ENCODE peak calls at places on chromosomes 7 and 10, in four cellular contexts. V, Z, H and P are unnamed samples.

GRCh38 chr7:16914771-16915170 is 33.0 kb upstream of the AGR3 start:
- DNase-seq in Z (no peak), H (peak), V (no peak), P (no peak)

GRCh38 chr7:65896279-65896678 is 23.4 kb downstream of the VKORC1L1 start:
- DNase-seq in H (no peak), Z (no peak), V (no peak), P (no peak)

GRCh38 chr7:8217200-8218068 is 44.5 kb downstream of the ICA1 start:
- DNase-seq in H (peak), Z (peak), V (no peak), P (no peak)

GRCh38 chr7:9453521-9453920 is 1020.1 kb downstream of the NXPH1 start:
- DNase-seq in H (no peak), Z (no peak), V (no peak), P (no peak)

GRCh38 chr10:12995425-12995861 is 6.1 kb downstream of the CCDC3 start:
- DNase-seq in Z (no peak), H (no peak), V (no peak), P (no peak)

GRCh38 chr10:14560274-14560673 is 214.4 kb downstream of the FAM107B start:
- DNase-seq in H (peak), V (no peak), Z (no peak), P (no peak)

GRCh38 chr7:8365499-8366110 is 67.8 kb upstream of the NXPH1 start:
- DNase-seq in V (no peak), Z (peak), H (peak), P (no peak)

GRCh38 chr7:99707096-99707495 is 27.3 kb upstream of the CYP3A5 start:
- DNase-seq in Z (no peak), H (peak), V (no peak), P (no peak)

GRCh38 chr7:80216996-80217842 is 82.6 kb downstream of the GNAI1 start:
- DNase-seq in H (no peak), Z (no peak), V (no peak), P (no peak)

GRCh38 chr7:82443044-82443800 is at the start of gene CACNA2D1:
- DNase-seq in V (no peak), Z (peak), H (no peak), P (no peak)

GRCh38 chr10:59672150-59672875 is 37.3 kb downstream of the SLC16A9 start:
- DNase-seq in Z (no peak), V (no peak), H (no peak), P (no peak)

GRCh38 chr10:5557799-5558771 is 33.3 kb downstream of the CALML3 start:
- DNase-seq in H (no peak), Z (no peak), V (peak), P (no peak)

GRCh38 chr7:135151162-135151932 is 3.5 kb downstream of the TMEM140 start:
- DNase-seq in V (no peak), H (no peak), Z (no peak), P (no peak)

GRCh38 chr7:128194533-128195282 is 46.4 kb upstream of the LEP start:
- DNase-seq in H (no peak), Z (no peak), V (no peak), P (no peak)

GRCh38 chr10:125003146-125003900 is 61.4 kb downstream of the ZRANB1 start:
- DNase-seq in V (peak), Z (no peak), H (no peak), P (peak)

GRCh38 chr10:26573674-26574073 is 123.8 kb upstream of the PDSS1 start:
- DNase-seq in V (no peak), Z (no peak), H (no peak), P (no peak)
- TF ChIP-seq CTCF in V (no peak), Z (no peak), H (no peak), P (no peak)

DNA sequence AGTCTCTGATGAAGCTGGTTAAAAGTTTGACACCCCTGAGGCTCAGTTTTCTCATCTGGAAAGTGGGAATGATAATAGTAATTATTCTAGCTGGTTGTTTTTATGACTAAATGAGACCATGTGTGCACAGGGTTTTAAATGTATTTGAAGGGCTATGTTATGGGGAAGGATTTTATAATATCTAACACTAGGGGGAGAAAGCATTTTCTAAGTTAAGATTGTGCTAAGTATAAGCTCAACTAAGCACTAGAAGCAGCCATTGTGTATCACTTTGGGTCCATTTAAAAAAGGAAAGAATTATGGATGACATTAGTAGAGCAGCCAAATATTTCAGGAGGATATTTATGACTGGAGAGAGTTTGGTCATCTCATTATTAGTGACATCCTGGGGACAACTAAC is 49.5 kb upstream of the CREB5 start:
- DNase-seq in V (no peak), Z (no peak), H (peak), P (no peak)
- TF ChIP-seq CTCF in V (no peak), Z (peak), H (peak), P (no peak)

GRCh38 chr10:116691079-116691398 is 51.3 kb downstream of the HSPA12A start:
- DNase-seq in V (no peak), H (no peak), Z (no peak), P (no peak)

GRCh38 chr10:116689744-116690143 is 52.6 kb downstream of the HSPA12A start:
- DNase-seq in Z (no peak), H (no peak), V (no peak), P (no peak)

GRCh38 chr10:116691544-116692126 is 50.7 kb downstream of the HSPA12A start:
- DNase-seq in Z (no peak), H (no peak), V (no peak), P (no peak)

GRCh38 chr10:116689096-116689495 is 53.3 kb downstream of the HSPA12A start:
- DNase-seq in H (no peak), V (no peak), Z (no peak), P (no peak)

DNA sequence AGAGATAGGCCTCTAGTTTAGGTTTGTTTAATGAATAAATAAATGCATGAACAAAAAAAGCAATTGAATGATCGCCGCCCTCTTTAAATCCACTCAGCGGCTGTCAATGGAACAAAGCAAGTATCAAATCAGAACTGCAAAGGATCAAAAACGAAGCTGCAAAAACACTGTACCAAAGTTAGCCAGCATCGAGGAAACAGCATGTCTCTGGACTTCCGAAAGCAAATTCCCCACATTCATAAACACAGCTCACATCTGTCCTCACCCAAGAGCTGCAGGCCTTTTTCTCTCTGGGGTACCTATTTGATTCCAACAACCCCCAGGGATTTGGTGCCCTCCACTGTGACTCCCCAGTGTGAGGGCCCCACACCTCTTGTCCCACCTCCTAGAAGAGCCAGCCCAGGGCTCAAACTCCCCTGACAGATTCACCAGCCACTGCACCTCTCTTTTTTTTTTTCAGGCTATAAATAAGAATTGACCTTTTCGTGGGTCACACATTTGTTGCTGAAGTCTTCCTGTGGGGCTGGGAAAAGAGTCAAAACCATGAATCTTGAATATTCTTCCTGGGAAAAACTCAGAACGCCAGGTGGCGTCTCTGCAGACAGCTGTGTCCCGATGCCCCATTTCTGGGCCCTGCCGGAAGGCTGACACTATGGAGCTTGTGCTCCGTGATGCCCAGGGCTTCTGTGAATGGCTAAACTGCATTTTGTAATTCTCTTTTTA is 51.8 kb downstream of the HSPA12A start:
- DNase-seq in H (peak), Z (no peak), V (no peak), P (no peak)
- TF ChIP-seq CTCF in H (peak), Z (peak), V (peak), P (no peak)

GRCh38 chr10:7181416-7181815 is 229.4 kb downstream of the SFMBT2 start:
- DNase-seq in H (no peak), V (no peak), Z (no peak), P (no peak)
- TF ChIP-seq CTCF in H (no peak), V (no peak), Z (no peak), P (no peak)

DNA sequence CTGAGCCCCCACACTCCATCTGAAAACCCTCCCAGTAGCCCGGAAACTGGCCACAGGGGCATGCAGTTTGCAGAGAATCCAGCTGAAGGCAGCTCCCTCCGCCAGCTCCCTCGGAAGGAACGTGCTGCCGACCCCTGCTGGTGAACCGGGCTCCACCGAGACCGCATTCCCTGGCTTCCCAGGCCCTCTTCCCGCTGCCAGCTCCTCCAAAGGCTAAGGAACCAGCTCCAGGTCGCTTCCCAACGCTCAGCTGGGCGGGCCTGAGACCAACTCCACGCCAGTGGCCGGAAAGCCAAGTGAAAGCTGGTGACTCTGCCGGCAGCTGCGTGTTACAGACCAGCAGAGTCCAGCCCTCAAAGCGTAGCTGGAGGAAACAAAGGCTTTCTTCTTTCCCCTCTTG is 35.8 kb downstream of the GPER1 start:
- DNase-seq in Z (no peak), V (peak), H (peak), P (no peak)
- TF ChIP-seq CTCF in Z (no peak), V (peak), H (peak), P (no peak)

GRCh38 chr10:116272497-116273221 is at the start of gene GFRA1:
- DNase-seq in Z (no peak), H (no peak), V (no peak), P (no peak)
- TF ChIP-seq CTCF in Z (no peak), H (no peak), V (no peak), P (no peak)

GRCh38 chr7:27161214-27161720 is 4.1 kb downstream of the HOXA9 start:
- DNase-seq in H (no peak), V (no peak), Z (no peak), P (no peak)
- TF ChIP-seq CTCF in H (no peak), V (peak), Z (no peak), P (peak)